ENCODE peak calls at places on chromosomes 4 and X, in seven cellular contexts. U is H9, F is BJ, S is stomach, T is choroid plexus epithelial cell, O is left lung, N is testis. J is an unnamed sample.

GRCh38 chrX:68428431-68428830 is 4.9 kb downstream of the OPHN1 start:
- DNase-seq in T (peak), S (no peak), N (no peak), F (no peak), O (no peak), U (no peak), J (peak)

GRCh38 chr4:23782778-23783455 is 106.9 kb downstream of the PPARGC1A start:
- DNase-seq in F (peak), T (no peak), U (no peak), N (no peak), O (no peak), S (no peak), J (no peak)

GRCh38 chrX:45138525-45138924 is 62.2 kb downstream of the DIPK2B start:
- DNase-seq in N (no peak), U (no peak), T (no peak), F (no peak), S (no peak), O (no peak), J (no peak)

GRCh38 chr4:2292679-2293108 is 30.8 kb upstream of the MXD4 start:
- DNase-seq in S (no peak), N (no peak), F (peak), T (peak), U (no peak), O (no peak), J (peak)

GRCh38 chr4:57023104-57023503 is 44.4 kb downstream of the POLR2B start:
- DNase-seq in T (peak), U (no peak), S (no peak), N (no peak), F (peak), O (no peak), J (peak)

GRCh38 chrX:50596056-50596455 is 125.4 kb upstream of the DGKK start:
- DNase-seq in F (no peak), N (no peak), T (no peak), U (no peak), S (no peak), O (no peak), J (no peak)

GRCh38 chr4:163395055-163395454 is 51.4 kb downstream of the NPY5R start:
- DNase-seq in F (no peak), U (no peak), T (peak), N (peak), O (no peak), S (no peak), J (peak)

GRCh38 chr4:126582737-126583136 is 1050.0 kb upstream of the INTU start:
- DNase-seq in U (peak), O (peak), F (no peak), N (peak), S (no peak), T (peak), J (no peak)

GRCh38 chrX:129678176-129678880 is 23.6 kb upstream of the APLN start:
- DNase-seq in U (no peak), F (no peak), S (peak), O (peak), T (no peak), N (peak), J (no peak)

GRCh38 chrX:130539721-130540321 is 138.0 kb downstream of the RBMX2 start:
- DNase-seq in T (peak), O (no peak), F (no peak), N (peak), U (peak), S (peak), J (peak)

GRCh38 chr4:139568206-139568969 is 12.4 kb upstream of the SETD7 start:
- DNase-seq in N (peak), F (no peak), U (peak), O (no peak), T (peak), S (no peak), J (no peak)

GRCh38 chr4:48997962-48998361 is 11.9 kb downstream of the CWH43 start:
- DNase-seq in N (no peak), S (no peak), U (no peak), O (no peak), F (no peak), T (no peak), J (no peak)

GRCh38 chr4:182380701-182381295 is 137.6 kb downstream of the TENM3 start:
- DNase-seq in F (no peak), N (no peak), T (peak), U (no peak), S (no peak), O (no peak), J (no peak)

GRCh38 chr4:173538148-173538902 is 8.3 kb upstream of the HAND2 start:
- DNase-seq in T (no peak), F (no peak), O (peak), S (no peak), N (no peak), U (no peak), J (no peak)

GRCh38 chr4:121564840-121565375 is 131.9 kb downstream of the ANXA5 start:
- DNase-seq in T (peak), O (no peak), U (no peak), F (no peak), S (no peak), N (no peak), J (peak)

GRCh38 chrX:154013614-154014360 is 5.9 kb downstream of the IRAK1 start:
- DNase-seq in S (peak), U (peak), N (no peak), T (peak), O (peak), F (no peak), J (no peak)

GRCh38 chrX:15235001-15235400 is 34.9 kb downstream of the ASB9 start:
- DNase-seq in S (no peak), T (no peak), O (no peak), F (no peak), N (no peak), U (no peak), J (no peak)

GRCh38 chr4:168562021-168562691 is 65.3 kb downstream of the PALLD start:
- DNase-seq in O (no peak), N (no peak), U (no peak), S (no peak), T (peak), F (no peak), J (peak)

GRCh38 chr4:105951198-105951597 is 55.9 kb downstream of the NPNT start:
- DNase-seq in N (no peak), T (peak), U (no peak), O (no peak), S (no peak), F (peak), J (peak)

GRCh38 chr4:17437396-17437795 is 74.5 kb downstream of the QDPR start:
- DNase-seq in U (no peak), T (no peak), N (peak), O (no peak), F (no peak), S (no peak), J (no peak)

GRCh38 chr4:3308691-3309090 is 15.9 kb downstream of the RGS12 start:
- DNase-seq in F (no peak), N (no peak), O (peak), U (no peak), S (no peak), T (no peak), J (no peak)

GRCh38 chr4:10639664-10640063 is 44.9 kb downstream of the CLNK start:
- DNase-seq in S (no peak), F (no peak), N (no peak), U (no peak), O (no peak), T (no peak), J (no peak)

GRCh38 chrX:112941209-112941788 is 100.7 kb upstream of the AMOT start:
- DNase-seq in F (no peak), S (no peak), T (no peak), N (no peak), O (no peak), U (no peak), J (no peak)
- TF ChIP-seq CTCF in F (no peak), S (no peak), T (no peak), N (no peak), O (no peak), U (no peak), J (no peak)

GRCh38 chrX:55839480-55839879 is 121.9 kb downstream of the RRAGB start:
- DNase-seq in O (no peak), S (no peak), F (no peak), T (no peak), U (peak), N (no peak), J (no peak)
- TF ChIP-seq CTCF in O (no peak), S (no peak), F (no peak), T (no peak), U (peak), N (no peak), J (no peak)

GRCh38 chr4:22574880-22575279 is 59.0 kb upstream of the ADGRA3 start:
- DNase-seq in S (no peak), T (no peak), N (no peak), U (no peak), F (no peak), O (no peak), J (no peak)

GRCh38 chr4:22573198-22573597 is 57.3 kb upstream of the ADGRA3 start:
- DNase-seq in S (peak), N (peak), T (no peak), O (no peak), U (no peak), F (no peak), J (peak)

DNA sequence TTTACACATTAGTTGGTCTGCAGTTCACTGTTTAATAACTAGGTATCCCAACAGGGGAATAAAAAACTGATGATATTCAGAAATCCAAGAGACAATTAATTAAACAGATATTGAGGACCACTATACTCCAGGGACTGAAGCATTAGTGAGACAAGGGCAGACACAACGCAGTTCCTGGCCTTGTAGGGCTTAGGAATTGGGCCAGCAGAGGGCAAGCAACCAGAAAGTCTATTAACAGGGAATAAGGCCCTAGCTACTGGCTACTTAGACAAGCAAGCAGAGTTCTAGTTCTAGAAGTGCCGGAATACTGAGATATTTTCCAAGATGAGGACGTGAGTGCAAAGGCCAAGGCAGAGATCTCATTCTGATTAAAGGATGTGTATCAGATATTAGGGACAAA is 58.6 kb upstream of the ADGRA3 start:
- DNase-seq in U (no peak), N (no peak), O (no peak), F (no peak), S (no peak), T (no peak), J (no peak)
- TF ChIP-seq CTCF in U (peak), N (no peak), O (no peak), F (no peak), S (no peak), T (no peak), J (no peak)

GRCh38 chr4:89915937-89916336 is 21.3 kb downstream of the MMRN1 start:
- DNase-seq in N (no peak), U (no peak), F (no peak), O (no peak), S (no peak), T (no peak), J (no peak)

GRCh38 chr4:89913623-89914022 is 19.0 kb downstream of the MMRN1 start:
- DNase-seq in S (no peak), T (no peak), F (no peak), O (no peak), U (no peak), N (no peak), J (no peak)

GRCh38 chr4:89915151-89915550 is 20.5 kb downstream of the MMRN1 start:
- DNase-seq in O (no peak), N (no peak), F (no peak), T (no peak), S (no peak), U (no peak), J (no peak)

DNA sequence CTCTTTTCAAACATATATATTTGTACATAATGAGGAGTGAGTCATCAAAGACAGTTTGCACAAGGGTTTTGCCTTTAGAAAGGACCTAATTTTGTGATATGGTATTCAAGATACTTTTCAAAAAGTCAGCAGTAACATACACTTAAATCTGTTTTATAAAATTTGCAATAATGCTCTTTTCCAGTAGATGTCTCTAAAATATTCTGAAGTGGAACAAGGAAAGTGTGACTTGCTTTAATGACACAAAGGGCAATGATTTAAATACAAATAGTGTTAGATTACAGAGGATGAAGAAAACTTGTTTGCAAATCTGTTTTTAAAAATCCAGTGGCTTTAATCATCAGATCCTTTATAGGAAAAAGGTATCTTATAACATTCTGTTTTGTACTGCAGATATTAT is 20.0 kb downstream of the MMRN1 start:
- DNase-seq in F (no peak), O (no peak), T (no peak), N (no peak), S (no peak), U (no peak), J (no peak)
- TF ChIP-seq CTCF in F (no peak), O (no peak), T (no peak), N (no peak), S (no peak), U (no peak), J (no peak)

DNA sequence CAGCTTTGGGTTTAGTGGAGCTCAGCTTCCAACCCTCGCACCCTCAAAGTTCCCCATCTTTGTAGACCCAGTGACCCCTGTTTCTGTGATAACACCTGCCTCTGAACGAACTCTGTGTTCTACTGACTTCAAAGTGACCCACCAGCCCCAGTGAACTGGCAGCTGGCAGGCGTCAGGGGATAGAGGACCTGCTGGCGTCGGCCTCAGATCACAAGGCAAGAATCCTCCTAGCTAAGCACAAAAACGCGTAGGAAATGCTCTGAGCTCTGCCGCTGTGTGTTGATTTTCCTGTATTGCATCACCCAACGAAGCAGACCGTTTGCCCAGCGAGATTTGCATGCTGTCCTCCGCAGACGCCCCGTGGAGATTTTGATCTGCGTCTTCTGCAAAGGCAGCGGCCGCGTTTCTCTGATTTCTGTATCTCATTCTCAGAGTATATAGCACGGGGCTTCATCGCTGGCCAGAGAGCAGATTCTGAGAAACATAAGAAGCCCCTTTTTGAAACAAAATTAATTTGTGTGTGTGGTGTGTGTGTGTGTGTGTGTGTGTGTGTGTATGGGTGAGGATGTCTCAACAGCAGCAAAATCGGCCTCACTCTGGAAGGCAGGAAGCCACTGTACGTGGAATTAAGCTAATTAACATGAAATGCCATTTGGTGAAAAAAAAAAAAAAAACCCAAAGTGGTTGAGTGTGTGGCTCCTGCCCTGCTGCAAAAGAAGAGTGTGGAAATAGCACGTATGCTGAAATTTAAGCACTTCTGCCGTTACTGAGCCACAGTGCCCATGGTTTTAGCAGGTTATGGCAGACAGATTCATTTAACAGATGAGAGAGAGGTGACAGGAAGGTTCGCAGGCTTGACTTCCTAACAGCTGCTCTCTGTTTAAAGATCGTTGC is 29.2 kb upstream of the ASMTL start:
- DNase-seq in F (peak), U (peak), S (peak), T (peak), N (peak), O (no peak), J (peak)
- TF ChIP-seq CTCF in F (no peak), U (no peak), S (no peak), T (peak), N (no peak), O (no peak), J (no peak)

GRCh38 chr4:184954482-184954881 is 63.8 kb upstream of the HELT start:
- DNase-seq in O (peak), N (no peak), S (no peak), F (no peak), T (no peak), U (no peak), J (no peak)

GRCh38 chr4:184955116-184955515 is 63.2 kb upstream of the HELT start:
- DNase-seq in U (no peak), F (no peak), O (no peak), N (no peak), S (no peak), T (no peak), J (no peak)

GRCh38 chr4:184952522-184952921 is 65.8 kb upstream of the HELT start:
- DNase-seq in O (no peak), U (no peak), T (no peak), S (no peak), N (no peak), F (no peak), J (no peak)

GRCh38 chr4:184953971-184954370 is 64.3 kb upstream of the HELT start:
- DNase-seq in U (no peak), N (no peak), O (no peak), F (no peak), T (no peak), S (no peak), J (no peak)

GRCh38 chr4:184953421-184953820 is 64.9 kb upstream of the HELT start:
- DNase-seq in T (no peak), S (no peak), N (no peak), U (no peak), O (no peak), F (no peak), J (no peak)
- TF ChIP-seq CTCF in T (no peak), S (no peak), N (no peak), U (no peak), O (no peak), F (no peak), J (no peak)

J was measured in astrocyte of the spinal cord.